ENCODE peak calls at places on chromosomes 12 and 14, in ten cellular contexts. J, R, L, S, N, E, O, F, A and V are unnamed samples.

GRCh38 chr12:58961906-58962305 is 41.6 kb upstream of the LRIG3 start:
- DNase-seq in J (no peak), R (no peak), L (no peak), S (no peak), N (no peak), E (no peak), O (no peak), F (peak), A (no peak), V (no peak)

GRCh38 chr12:42705863-42706262 is 116.3 kb upstream of the PRICKLE1 start:
- DNase-seq in J (no peak), R (peak), L (no peak), S (no peak), N (peak), E (peak), O (no peak), F (peak), A (no peak), V (peak)

GRCh38 chr12:52073531-52073950 is 3.8 kb downstream of the ATG101 start:
- DNase-seq in J (no peak), R (no peak), L (no peak), S (no peak), N (no peak), E (no peak), O (no peak), F (no peak), A (no peak), V (no peak)

GRCh38 chr12:131052063-131052781 is 98.5 kb downstream of the ADGRD1 start:
- DNase-seq in J (no peak), R (no peak), L (no peak), S (no peak), N (no peak), E (no peak), O (no peak), F (no peak), A (no peak), V (no peak)

GRCh38 chr12:113162102-113163029 is 12.8 kb downstream of the CFAP73 start:
- DNase-seq in J (no peak), R (no peak), L (no peak), S (no peak), N (no peak), E (no peak), O (no peak), F (no peak), A (no peak), V (no peak)

GRCh38 chr12:57894577-57895292 is 46.6 kb upstream of the ATP23 start:
- DNase-seq in J (no peak), R (no peak), L (no peak), S (no peak), N (no peak), E (no peak), O (no peak), F (no peak), A (no peak), V (no peak)

GRCh38 chr12:4567073-4567881 is 5.3 kb downstream of the DYRK4 start:
- DNase-seq in J (no peak), R (no peak), L (no peak), S (no peak), N (no peak), E (no peak), O (peak), F (no peak), A (no peak), V (no peak)

GRCh38 chr14:103746706-103747105 is 31.1 kb downstream of the ZFYVE21 start:
- DNase-seq in J (no peak), R (no peak), L (no peak), S (no peak), N (no peak), E (peak), O (no peak), F (peak), A (no peak), V (no peak)

GRCh38 chr12:123973552-123974341 is 732 bp downstream of the ZNF664 start:
- DNase-seq in J (no peak), R (no peak), L (peak), S (peak), N (peak), E (no peak), O (peak), F (no peak), A (peak), V (peak)

GRCh38 chr14:99183311-99183710 is 88.7 kb downstream of the BCL11B start:
- DNase-seq in J (no peak), R (no peak), L (no peak), S (no peak), N (no peak), E (no peak), O (no peak), F (no peak), A (no peak), V (no peak)

DNA sequence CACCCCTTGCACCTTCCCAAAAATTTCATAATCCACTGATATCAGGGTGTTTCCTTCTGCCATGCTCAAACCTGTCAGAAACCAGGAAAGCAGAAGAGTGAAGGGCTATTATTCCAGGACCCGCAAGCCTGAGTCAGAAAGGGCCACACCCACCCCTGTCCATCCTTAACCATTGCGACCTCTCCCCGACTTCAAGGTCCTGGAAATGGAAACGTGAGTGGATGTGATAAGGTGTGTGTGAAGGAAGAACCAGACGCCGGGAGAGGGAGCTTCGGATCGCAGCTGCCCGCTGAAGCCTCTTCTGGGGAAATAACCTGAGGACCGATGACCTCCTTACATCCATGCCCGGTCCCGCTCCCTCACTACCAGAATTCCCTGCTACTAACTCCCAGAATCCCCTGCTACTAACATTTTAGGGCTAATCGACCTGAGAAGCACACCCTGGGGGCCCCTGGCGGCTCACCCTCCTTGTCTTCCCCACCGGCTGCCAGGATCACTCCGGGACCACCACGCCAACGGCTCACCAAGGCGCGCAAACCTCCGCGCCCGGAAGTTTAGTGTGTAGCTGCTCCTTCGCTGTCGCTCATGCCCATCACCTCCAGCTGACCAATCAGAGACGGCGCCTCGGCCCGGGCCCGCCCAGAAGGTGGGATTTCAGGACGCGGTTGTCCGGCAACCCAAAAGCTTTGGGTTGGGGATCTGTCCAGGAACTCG is at the start of gene ACYP1:
- DNase-seq in J (peak), R (no peak), L (peak), S (peak), N (peak), E (peak), O (peak), F (peak), A (peak), V (peak)
- TF ChIP-seq CTCF in J (no peak), R (no peak), L (no peak), S (no peak), N (no peak), E (no peak), O (no peak), F (no peak), A (no peak), V (no peak)

DNA sequence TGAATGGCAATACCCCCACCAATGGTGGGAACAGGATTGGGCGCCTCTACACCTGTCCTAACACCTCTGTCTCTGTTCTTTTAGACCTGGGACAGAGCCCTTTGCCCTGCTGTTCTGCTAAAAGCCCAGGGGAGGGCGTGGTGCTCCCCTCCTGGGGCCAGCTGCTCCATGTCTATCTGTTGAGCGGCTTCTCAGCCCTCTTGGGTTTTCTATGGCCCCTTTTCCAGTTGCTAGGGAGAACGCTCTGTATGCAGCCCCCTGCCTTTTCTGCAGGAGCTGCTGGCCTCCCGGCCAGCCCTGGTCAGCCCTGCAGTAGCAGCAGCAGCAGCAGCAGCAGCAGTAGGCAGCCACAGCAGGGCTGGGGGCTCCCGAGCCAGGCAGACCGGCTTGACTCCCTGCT is 1.2 kb downstream of the RTL1 start:
- DNase-seq in J (no peak), R (no peak), L (no peak), S (peak), N (no peak), E (no peak), O (no peak), F (no peak), A (no peak), V (no peak)
- TF ChIP-seq CTCF in J (no peak), R (no peak), L (no peak), S (peak), N (no peak), E (peak), O (no peak), F (no peak), A (peak), V (peak)

GRCh38 chr12:122866950-122867607 is 28.8 kb downstream of the VPS37B start:
- DNase-seq in J (no peak), R (no peak), L (no peak), S (no peak), N (no peak), E (no peak), O (no peak), F (no peak), A (no peak), V (no peak)

GRCh38 chr12:122866379-122866778 is 29.5 kb downstream of the VPS37B start:
- DNase-seq in J (no peak), R (no peak), L (no peak), S (no peak), N (no peak), E (no peak), O (no peak), F (no peak), A (no peak), V (no peak)

GRCh38 chr12:122864894-122865253 is 29.6 kb downstream of the HIP1R start:
- DNase-seq in J (no peak), R (no peak), L (no peak), S (no peak), N (no peak), E (no peak), O (no peak), F (no peak), A (no peak), V (no peak)

GRCh38 chr12:122867701-122868461 is 28.0 kb downstream of the VPS37B start:
- DNase-seq in J (no peak), R (no peak), L (peak), S (peak), N (peak), E (no peak), O (no peak), F (no peak), A (no peak), V (no peak)

DNA sequence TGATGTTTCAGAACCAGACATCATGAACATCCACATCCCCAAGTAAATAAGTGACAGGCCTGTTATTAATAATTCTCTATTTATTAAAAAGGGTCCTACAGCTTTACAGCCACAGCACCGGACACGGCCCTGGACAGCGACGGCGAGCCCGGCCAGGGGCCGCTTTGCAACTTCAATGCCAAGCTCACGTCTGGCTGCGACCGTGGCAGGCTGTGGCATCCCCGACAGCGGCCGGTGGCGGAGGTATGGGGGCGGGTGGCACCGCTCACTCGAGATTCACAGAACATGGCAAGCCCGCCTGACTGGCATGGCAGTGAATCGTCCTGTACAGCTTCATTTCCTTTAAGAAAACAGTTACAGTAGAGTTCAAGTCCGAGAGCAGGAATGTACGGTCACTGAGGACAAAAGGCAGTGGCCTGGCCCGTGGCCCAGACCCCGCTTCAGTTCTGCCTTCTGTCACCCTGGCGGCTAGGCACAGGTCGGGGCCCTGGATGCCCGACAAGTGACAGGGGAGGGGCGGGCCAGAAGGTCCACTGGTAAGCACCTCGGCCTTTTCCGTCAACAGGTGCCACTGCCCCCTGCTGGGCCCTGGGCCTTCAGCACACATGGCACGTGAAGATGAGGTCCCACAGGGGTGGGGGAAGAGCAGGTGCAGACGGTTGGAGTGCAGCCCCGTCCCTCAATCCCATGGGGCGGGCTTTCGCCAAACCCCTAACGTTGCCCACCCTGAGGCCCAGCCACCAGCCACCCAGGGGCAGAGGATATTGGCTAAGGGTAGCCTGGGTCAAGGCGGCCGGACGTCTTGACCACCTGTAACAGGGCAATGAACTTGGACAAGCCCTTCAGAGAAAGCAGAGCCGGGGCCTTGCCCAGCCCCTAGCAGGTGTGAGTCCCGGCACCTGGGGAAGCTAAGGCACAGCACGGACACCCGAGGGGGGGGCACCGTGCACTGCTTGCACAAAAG is 30.3 kb downstream of the HIP1R start:
- DNase-seq in J (no peak), R (no peak), L (peak), S (peak), N (peak), E (no peak), O (peak), F (no peak), A (no peak), V (no peak)
- TF ChIP-seq CTCF in J (peak), R (peak), L (peak), S (peak), N (no peak), E (peak), O (peak), F (peak), A (peak), V (peak)

GRCh38 chr14:41285193-41285748 is 321.4 kb upstream of the LRFN5 start:
- DNase-seq in J (peak), R (no peak), L (peak), S (peak), N (no peak), E (no peak), O (no peak), F (peak), A (peak), V (peak)

GRCh38 chr14:41280745-41281144 is 325.9 kb upstream of the LRFN5 start:
- DNase-seq in J (no peak), R (no peak), L (peak), S (peak), N (no peak), E (no peak), O (no peak), F (peak), A (no peak), V (no peak)
- TF ChIP-seq CTCF in J (no peak), R (no peak), L (peak), S (no peak), N (no peak), E (no peak), O (no peak), F (no peak), A (peak), V (peak)

GRCh38 chr14:72942934-72943333 is 16.7 kb downstream of the DCAF4 start:
- DNase-seq in J (no peak), R (no peak), L (no peak), S (no peak), N (no peak), E (no peak), O (no peak), F (no peak), A (no peak), V (no peak)
- TF ChIP-seq CTCF in J (no peak), R (no peak), L (no peak), S (no peak), N (no peak), E (no peak), O (no peak), F (no peak), A (no peak), V (no peak)